ENCODE peak calls at places on chromosomes 13 and 19, in eight cellular contexts. L is endothelial cell, R is esophagus muscularis mucosa, B is heart right ventricle, Y is psoas muscle, X is neural crest cell, V is stomach, F is foreskin fibroblast. G is an unnamed sample.

GRCh38 chr13:90447735-90448103 is 899.8 kb upstream of the MIR17HG start:
- DNase-seq in L (no peak), R (no peak), B (no peak), Y (no peak), X (no peak), V (no peak), F (peak; percentile 49), G (no peak)

GRCh38 chr13:28059214-28059613 is 41.2 kb downstream of the FLT3 start:
- DNase-seq in L (peak; percentile 66), R (no peak), B (peak; percentile 8), Y (no peak), X (peak; percentile 9), V (peak; percentile 44), F (peak; percentile 3), G (peak; percentile 34)

GRCh38 chr19:2327773-2328400 is 499 bp downstream of the LSM7 start:
- DNase-seq in L (no peak), R (no peak), B (no peak), Y (no peak), X (no peak), V (peak; percentile 52), F (peak; percentile 72), G (peak; percentile 89)

GRCh38 chr13:35164324-35164932 is 222.4 kb downstream of the NBEA start:
- DNase-seq in L (no peak), R (no peak), B (no peak), Y (no peak), X (no peak), V (no peak), F (no peak), G (peak; percentile 16)

GRCh38 chr13:27481766-27482165 is 31.4 kb upstream of the MTIF3 start:
- DNase-seq in L (peak; percentile 82), R (no peak), B (no peak), Y (no peak), X (peak; percentile 67), V (peak; percentile 54), F (peak; percentile 9), G (no peak)

GRCh38 chr19:3368441-3368795 is 2.0 kb downstream of the NFIC start:
- DNase-seq in L (no peak), R (no peak), B (no peak), Y (peak; percentile 53), X (no peak), V (no peak), F (no peak), G (peak; percentile 61)

GRCh38 chr13:71879129-71879535 is 12.1 kb upstream of the DACH1 start:
- DNase-seq in L (peak; percentile 28), R (no peak), B (peak; percentile 11), Y (no peak), X (no peak), V (no peak), F (no peak), G (peak; percentile 32)

GRCh38 chr13:95300625-95301134 is 571 bp downstream of the ABCC4 start:
- DNase-seq in L (peak; percentile 20), R (no peak), B (peak; percentile 41), Y (peak; percentile 66), X (peak; percentile 28), V (peak; percentile 30), F (peak; percentile 50), G (peak; percentile 83)

GRCh38 chr13:32811297-32811800 is 204.9 kb upstream of the KL start:
- DNase-seq in L (no peak), R (peak; percentile 81), B (no peak), Y (no peak), X (no peak), V (no peak), F (peak; percentile 33), G (peak; percentile 60)

GRCh38 chr13:28394422-28394821 is 100.5 kb downstream of the FLT1 start:
- DNase-seq in L (no peak), R (no peak), B (no peak), Y (no peak), X (no peak), V (no peak), F (peak; percentile 77), G (no peak)

GRCh38 chr13:44174769-44175425 is 198.7 kb upstream of the SERP2 start:
- DNase-seq in L (no peak), R (peak; percentile 88), B (no peak), Y (no peak), X (no peak), V (peak; percentile 34), F (no peak), G (no peak)

GRCh38 chr19:50486823-50487515 is 10.3 kb upstream of the GARIN5A start:
- DNase-seq in L (no peak), R (no peak), B (no peak), Y (peak; percentile 74), X (peak; percentile 67), V (no peak), F (no peak), G (no peak)

GRCh38 chr19:18058208-18059009 is 28.3 kb downstream of the IL12RB1 start:
- DNase-seq in L (peak; percentile 85), R (peak; percentile 94), B (peak; percentile 84), Y (peak; percentile 90), X (peak; percentile 85), V (peak; percentile 81), F (peak; percentile 56), G (peak; percentile 90)

GRCh38 chr13:110133425-110134235 is 173.3 kb downstream of the COL4A1 start:
- DNase-seq in L (no peak), R (peak; percentile 86), B (no peak), Y (no peak), X (no peak), V (no peak), F (no peak), G (no peak)

GRCh38 chr13:111474136-111475002 is 153.9 kb downstream of the TEX29 start:
- DNase-seq in L (peak; percentile 23), R (no peak), B (no peak), Y (no peak), X (peak; percentile 20), V (no peak), F (peak; percentile 7), G (peak; percentile 50)

GRCh38 chr19:18473706-18474087 is 35.8 kb upstream of the ISYNA1 start:
- DNase-seq in L (no peak), R (no peak), B (no peak), Y (no peak), X (no peak), V (no peak), F (no peak), G (no peak)

GRCh38 chr19:7869453-7869909 is 4.7 kb downstream of the PRR36 start:
- DNase-seq in L (peak; percentile 53), R (no peak), B (peak; percentile 30), Y (peak; percentile 78), X (peak; percentile 39), V (peak; percentile 82), F (no peak), G (peak; percentile 90)

GRCh38 chr13:112725346-112726017 is 35.6 kb downstream of the ATP11A start:
- DNase-seq in L (no peak), R (no peak), B (peak; percentile 45), Y (peak; percentile 84), X (no peak), V (no peak), F (no peak), G (peak; percentile 56)

GRCh38 chr19:42634409-42635232 is 39.9 kb upstream of the CEACAM8 start:
- DNase-seq in L (peak; percentile 75), R (no peak), B (no peak), Y (no peak), X (no peak), V (peak; percentile 44), F (no peak), G (peak; percentile 61)

GRCh38 chr13:99320693-99321481 is 13.7 kb upstream of the GPR183 start:
- DNase-seq in L (no peak), R (no peak), B (no peak), Y (no peak), X (no peak), V (no peak), F (peak; percentile 67), G (no peak)

GRCh38 chr19:3440082-3440481 is 40.2 kb downstream of the SMIM24 start:
- DNase-seq in L (peak; percentile 62), R (no peak), B (no peak), Y (peak; percentile 82), X (no peak), V (peak; percentile 57), F (no peak), G (peak; percentile 82)

GRCh38 chr13:62626771-62627170 is 1211.1 kb upstream of the PCDH20 start:
- DNase-seq in L (no peak), R (no peak), B (no peak), Y (no peak), X (no peak), V (no peak), F (no peak), G (peak; percentile 4)
- TF ChIP-seq CTCF in L (peak; percentile 50), R (no peak), B (no peak), Y (no peak), X (peak; percentile 27), V (no peak), F (no peak), G (peak; percentile 20)

GRCh38 chr13:82356667-82357066 is 1525.6 kb downstream of the SLITRK1 start:
- DNase-seq in L (no peak), R (no peak), B (no peak), Y (no peak), X (no peak), V (no peak), F (no peak), G (no peak)
- TF ChIP-seq CTCF in L (no peak), R (no peak), B (no peak), Y (no peak), X (no peak), V (no peak), F (no peak), G (no peak)

DNA sequence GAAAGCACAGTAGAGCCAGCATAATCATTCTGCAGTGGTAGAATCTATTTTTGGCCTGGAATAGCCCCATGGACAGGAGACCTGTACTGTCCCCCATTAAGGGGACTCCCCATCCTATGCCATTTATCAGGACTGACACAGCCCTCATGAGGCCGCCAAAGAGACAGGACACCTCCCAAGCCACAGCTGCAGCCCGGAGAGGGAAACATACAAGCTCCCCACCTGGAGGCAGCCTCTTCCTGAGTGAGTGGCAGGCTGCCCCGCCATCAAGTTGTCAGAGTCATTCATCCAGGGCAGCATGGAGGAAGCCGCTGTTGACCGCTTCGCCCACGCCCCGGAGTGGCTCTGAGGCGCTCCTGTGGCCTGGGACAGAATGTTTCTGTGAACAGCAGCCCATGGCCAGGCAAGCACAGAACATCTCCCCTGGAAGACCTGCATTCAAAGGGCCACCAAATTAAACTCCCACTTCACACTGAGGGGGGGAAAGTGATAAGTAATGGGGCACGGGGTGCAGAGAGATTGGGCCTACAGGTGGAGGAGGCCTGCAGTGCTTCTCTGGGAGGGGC is 111.3 kb downstream of the ZDHHC20 start:
- DNase-seq in L (no peak), R (no peak), B (no peak), Y (no peak), X (no peak), V (no peak), F (no peak), G (no peak)
- TF ChIP-seq CTCF in L (no peak), R (no peak), B (no peak), Y (no peak), X (no peak), V (no peak), F (no peak), G (no peak)

DNA sequence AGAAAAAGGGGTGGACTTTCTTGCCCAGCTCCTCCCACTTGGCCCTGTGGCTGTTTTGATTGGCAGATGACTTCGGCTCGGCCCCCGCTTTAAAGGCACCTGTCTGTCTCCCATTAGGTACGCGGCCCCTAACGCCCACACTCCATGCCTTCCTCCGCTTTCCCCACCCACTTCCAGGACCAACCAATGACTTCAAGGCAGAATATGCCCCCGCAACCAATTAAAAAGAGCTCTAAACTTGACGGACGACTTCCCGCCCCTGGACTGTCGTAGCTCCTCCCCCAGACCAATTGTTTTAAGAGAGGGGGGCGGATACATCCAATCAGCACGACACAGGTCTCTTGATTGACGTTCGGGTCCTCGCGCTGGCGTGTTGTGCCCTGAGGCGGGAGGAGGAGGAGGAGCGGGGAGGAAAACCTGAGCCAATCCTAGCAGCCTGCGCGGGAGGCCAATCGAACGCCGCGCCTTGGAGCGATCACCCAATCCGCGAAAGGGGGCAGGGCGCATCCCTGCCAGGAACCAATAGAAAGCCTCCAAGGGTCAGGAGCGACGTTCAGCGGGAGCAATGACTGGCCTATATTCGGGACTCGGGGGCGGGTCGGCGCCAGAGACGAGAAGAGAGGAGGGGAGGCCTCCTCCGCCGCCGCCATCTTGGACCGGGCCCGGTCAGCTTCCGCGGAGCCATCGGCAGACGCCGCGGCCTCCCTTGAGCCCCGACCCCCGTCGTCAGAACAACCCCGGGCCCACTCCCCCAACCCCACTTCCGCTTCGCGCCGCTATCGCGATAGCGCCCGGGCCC is at the start of gene CNOT3:
- DNase-seq in L (peak; percentile 97), R (peak; percentile 100), B (peak; percentile 100), Y (peak; percentile 100), X (peak; percentile 97), V (peak; percentile 99), F (peak; percentile 100), G (peak; percentile 99)
- TF ChIP-seq CTCF in L (no peak), R (no peak), B (no peak), Y (no peak), X (no peak), V (no peak), F (no peak), G (no peak)

G was measured in GM20000.